ENCODE peak calls at places on chromosomes 13 and 19, in eight cellular contexts. One of them, this sample, is unnamed.

GRCh38 chr19:13017306-13018036 is 22.2 kb downstream of the NFIX start:
- DNase-seq in activated T-helper 1 cell treated with anti-CD3 and anti-CD28 coated beads, Interleukin-2, amount 50 U/mL, for 16 hours: no peak
- DNase-seq in T-helper 9 cell: no peak
- DNase-seq in stimulated activated CD8-positive, alpha-beta memory T cell treated with anti-CD3 and anti-CD28 coated beads, Interleukin-15, amount 100 ng/mL, for 1 hour: no peak
- DNase-seq in stimulated activated CD4-positive, alpha-beta T cell treated with anti-CD3 and anti-CD28 coated beads, Interleukin-4, amount 100 ng/mL, for 24 hours: no peak
- DNase-seq in upper lobe of right lung: no peak
- DNase-seq in WTC11: no peak
- DNase-seq in HT1080: no peak
- DNase-seq in this sample: no peak

GRCh38 chr13:26978081-26978860 is 193.3 kb downstream of the USP12 start:
- DNase-seq in activated T-helper 1 cell treated with anti-CD3 and anti-CD28 coated beads, Interleukin-2, amount 50 U/mL, for 16 hours: no peak
- DNase-seq in T-helper 9 cell: no peak
- DNase-seq in stimulated activated CD8-positive, alpha-beta memory T cell treated with anti-CD3 and anti-CD28 coated beads, Interleukin-15, amount 100 ng/mL, for 1 hour: no peak
- DNase-seq in stimulated activated CD4-positive, alpha-beta T cell treated with anti-CD3 and anti-CD28 coated beads, Interleukin-4, amount 100 ng/mL, for 24 hours: no peak
- DNase-seq in upper lobe of right lung: no peak
- DNase-seq in WTC11: peak; percentile 52
- DNase-seq in HT1080: no peak
- DNase-seq in this sample: peak; percentile 21

GRCh38 chr19:1130801-1131717 is 27.3 kb downstream of the GPX4 start:
- DNase-seq in activated T-helper 1 cell treated with anti-CD3 and anti-CD28 coated beads, Interleukin-2, amount 50 U/mL, for 16 hours: peak; percentile 44
- DNase-seq in T-helper 9 cell: peak; percentile 35
- DNase-seq in stimulated activated CD8-positive, alpha-beta memory T cell treated with anti-CD3 and anti-CD28 coated beads, Interleukin-15, amount 100 ng/mL, for 1 hour: no peak
- DNase-seq in stimulated activated CD4-positive, alpha-beta T cell treated with anti-CD3 and anti-CD28 coated beads, Interleukin-4, amount 100 ng/mL, for 24 hours: peak; percentile 57
- DNase-seq in upper lobe of right lung: no peak
- DNase-seq in WTC11: no peak
- DNase-seq in HT1080: no peak
- DNase-seq in this sample: no peak

GRCh38 chr13:49792550-49793324 is at the start of gene KPNA3:
- DNase-seq in activated T-helper 1 cell treated with anti-CD3 and anti-CD28 coated beads, Interleukin-2, amount 50 U/mL, for 16 hours: peak; percentile 91
- DNase-seq in T-helper 9 cell: peak; percentile 89
- DNase-seq in stimulated activated CD8-positive, alpha-beta memory T cell treated with anti-CD3 and anti-CD28 coated beads, Interleukin-15, amount 100 ng/mL, for 1 hour: peak; percentile 86
- DNase-seq in stimulated activated CD4-positive, alpha-beta T cell treated with anti-CD3 and anti-CD28 coated beads, Interleukin-4, amount 100 ng/mL, for 24 hours: peak; percentile 96
- DNase-seq in upper lobe of right lung: peak; percentile 98
- DNase-seq in WTC11: peak; percentile 95
- DNase-seq in HT1080: peak; percentile 95
- DNase-seq in this sample: peak; percentile 96

GRCh38 chr19:49492573-49493411 is 3.4 kb upstream of the RPS11 start:
- DNase-seq in activated T-helper 1 cell treated with anti-CD3 and anti-CD28 coated beads, Interleukin-2, amount 50 U/mL, for 16 hours: no peak
- DNase-seq in T-helper 9 cell: no peak
- DNase-seq in stimulated activated CD8-positive, alpha-beta memory T cell treated with anti-CD3 and anti-CD28 coated beads, Interleukin-15, amount 100 ng/mL, for 1 hour: no peak
- DNase-seq in stimulated activated CD4-positive, alpha-beta T cell treated with anti-CD3 and anti-CD28 coated beads, Interleukin-4, amount 100 ng/mL, for 24 hours: peak; percentile 46
- DNase-seq in upper lobe of right lung: no peak
- DNase-seq in WTC11: no peak
- DNase-seq in HT1080: peak; percentile 78
- DNase-seq in this sample: no peak

GRCh38 chr19:50249636-50250035 is 46.2 kb downstream of the MYH14 start:
- DNase-seq in activated T-helper 1 cell treated with anti-CD3 and anti-CD28 coated beads, Interleukin-2, amount 50 U/mL, for 16 hours: no peak
- DNase-seq in T-helper 9 cell: no peak
- DNase-seq in stimulated activated CD8-positive, alpha-beta memory T cell treated with anti-CD3 and anti-CD28 coated beads, Interleukin-15, amount 100 ng/mL, for 1 hour: no peak
- DNase-seq in stimulated activated CD4-positive, alpha-beta T cell treated with anti-CD3 and anti-CD28 coated beads, Interleukin-4, amount 100 ng/mL, for 24 hours: no peak
- DNase-seq in upper lobe of right lung: no peak
- DNase-seq in WTC11: no peak
- DNase-seq in HT1080: no peak
- DNase-seq in this sample: no peak

GRCh38 chr19:53853707-53854106 is 14.0 kb upstream of the MYADM start:
- DNase-seq in activated T-helper 1 cell treated with anti-CD3 and anti-CD28 coated beads, Interleukin-2, amount 50 U/mL, for 16 hours: no peak
- DNase-seq in T-helper 9 cell: no peak
- DNase-seq in stimulated activated CD8-positive, alpha-beta memory T cell treated with anti-CD3 and anti-CD28 coated beads, Interleukin-15, amount 100 ng/mL, for 1 hour: no peak
- DNase-seq in stimulated activated CD4-positive, alpha-beta T cell treated with anti-CD3 and anti-CD28 coated beads, Interleukin-4, amount 100 ng/mL, for 24 hours: no peak
- DNase-seq in upper lobe of right lung: no peak
- DNase-seq in WTC11: no peak
- DNase-seq in HT1080: no peak
- DNase-seq in this sample: no peak

GRCh38 chr19:17873661-17874422 is 2.1 kb downstream of the SLC5A5 start:
- DNase-seq in activated T-helper 1 cell treated with anti-CD3 and anti-CD28 coated beads, Interleukin-2, amount 50 U/mL, for 16 hours: peak; percentile 46
- DNase-seq in T-helper 9 cell: peak; percentile 60
- DNase-seq in stimulated activated CD8-positive, alpha-beta memory T cell treated with anti-CD3 and anti-CD28 coated beads, Interleukin-15, amount 100 ng/mL, for 1 hour: peak; percentile 34
- DNase-seq in stimulated activated CD4-positive, alpha-beta T cell treated with anti-CD3 and anti-CD28 coated beads, Interleukin-4, amount 100 ng/mL, for 24 hours: peak; percentile 71
- DNase-seq in upper lobe of right lung: peak; percentile 77
- DNase-seq in WTC11: peak; percentile 88
- DNase-seq in HT1080: no peak
- DNase-seq in this sample: peak; percentile 65

GRCh38 chr13:97306106-97306505 is 84.0 kb downstream of the MBNL2 start:
- DNase-seq in activated T-helper 1 cell treated with anti-CD3 and anti-CD28 coated beads, Interleukin-2, amount 50 U/mL, for 16 hours: no peak
- DNase-seq in T-helper 9 cell: no peak
- DNase-seq in stimulated activated CD8-positive, alpha-beta memory T cell treated with anti-CD3 and anti-CD28 coated beads, Interleukin-15, amount 100 ng/mL, for 1 hour: no peak
- DNase-seq in stimulated activated CD4-positive, alpha-beta T cell treated with anti-CD3 and anti-CD28 coated beads, Interleukin-4, amount 100 ng/mL, for 24 hours: no peak
- DNase-seq in upper lobe of right lung: no peak
- DNase-seq in WTC11: no peak
- DNase-seq in HT1080: no peak
- DNase-seq in this sample: no peak

GRCh38 chr13:27487776-27488175 is 37.4 kb upstream of the MTIF3 start:
- DNase-seq in activated T-helper 1 cell treated with anti-CD3 and anti-CD28 coated beads, Interleukin-2, amount 50 U/mL, for 16 hours: no peak
- DNase-seq in T-helper 9 cell: no peak
- DNase-seq in stimulated activated CD8-positive, alpha-beta memory T cell treated with anti-CD3 and anti-CD28 coated beads, Interleukin-15, amount 100 ng/mL, for 1 hour: no peak
- DNase-seq in stimulated activated CD4-positive, alpha-beta T cell treated with anti-CD3 and anti-CD28 coated beads, Interleukin-4, amount 100 ng/mL, for 24 hours: no peak
- DNase-seq in upper lobe of right lung: no peak
- DNase-seq in WTC11: no peak
- DNase-seq in HT1080: no peak
- DNase-seq in this sample: no peak

GRCh38 chr13:93745884-93746283 is 519.3 kb downstream of the GPC6 start:
- DNase-seq in activated T-helper 1 cell treated with anti-CD3 and anti-CD28 coated beads, Interleukin-2, amount 50 U/mL, for 16 hours: no peak
- DNase-seq in T-helper 9 cell: no peak
- DNase-seq in stimulated activated CD8-positive, alpha-beta memory T cell treated with anti-CD3 and anti-CD28 coated beads, Interleukin-15, amount 100 ng/mL, for 1 hour: no peak
- DNase-seq in stimulated activated CD4-positive, alpha-beta T cell treated with anti-CD3 and anti-CD28 coated beads, Interleukin-4, amount 100 ng/mL, for 24 hours: no peak
- DNase-seq in upper lobe of right lung: no peak
- DNase-seq in WTC11: no peak
- DNase-seq in HT1080: no peak
- DNase-seq in this sample: no peak

GRCh38 chr19:13839193-13839937 is 37.6 kb upstream of the NANOS3 start:
- DNase-seq in activated T-helper 1 cell treated with anti-CD3 and anti-CD28 coated beads, Interleukin-2, amount 50 U/mL, for 16 hours: peak; percentile 78
- DNase-seq in T-helper 9 cell: peak; percentile 77
- DNase-seq in stimulated activated CD8-positive, alpha-beta memory T cell treated with anti-CD3 and anti-CD28 coated beads, Interleukin-15, amount 100 ng/mL, for 1 hour: peak; percentile 71
- DNase-seq in stimulated activated CD4-positive, alpha-beta T cell treated with anti-CD3 and anti-CD28 coated beads, Interleukin-4, amount 100 ng/mL, for 24 hours: peak; percentile 90
- DNase-seq in upper lobe of right lung: peak; percentile 93
- DNase-seq in WTC11: peak; percentile 57
- DNase-seq in HT1080: peak; percentile 90
- DNase-seq in this sample: peak; percentile 90

GRCh38 chr19:41882568-41883462 is at the start of gene ARHGEF1:
- DNase-seq in activated T-helper 1 cell treated with anti-CD3 and anti-CD28 coated beads, Interleukin-2, amount 50 U/mL, for 16 hours: peak; percentile 44
- DNase-seq in T-helper 9 cell: peak; percentile 48
- DNase-seq in stimulated activated CD8-positive, alpha-beta memory T cell treated with anti-CD3 and anti-CD28 coated beads, Interleukin-15, amount 100 ng/mL, for 1 hour: no peak
- DNase-seq in stimulated activated CD4-positive, alpha-beta T cell treated with anti-CD3 and anti-CD28 coated beads, Interleukin-4, amount 100 ng/mL, for 24 hours: peak; percentile 57
- DNase-seq in upper lobe of right lung: peak; percentile 92
- DNase-seq in WTC11: peak; percentile 56
- DNase-seq in HT1080: no peak
- DNase-seq in this sample: no peak

GRCh38 chr19:38647966-38648788 is 728 bp downstream of the ACTN4 start:
- DNase-seq in activated T-helper 1 cell treated with anti-CD3 and anti-CD28 coated beads, Interleukin-2, amount 50 U/mL, for 16 hours: no peak
- DNase-seq in T-helper 9 cell: no peak
- DNase-seq in stimulated activated CD8-positive, alpha-beta memory T cell treated with anti-CD3 and anti-CD28 coated beads, Interleukin-15, amount 100 ng/mL, for 1 hour: no peak
- DNase-seq in stimulated activated CD4-positive, alpha-beta T cell treated with anti-CD3 and anti-CD28 coated beads, Interleukin-4, amount 100 ng/mL, for 24 hours: no peak
- DNase-seq in upper lobe of right lung: no peak
- DNase-seq in WTC11: no peak
- DNase-seq in HT1080: no peak
- DNase-seq in this sample: peak; percentile 54

GRCh38 chr19:50190439-50190891 is 13.0 kb upstream of the MYH14 start:
- DNase-seq in activated T-helper 1 cell treated with anti-CD3 and anti-CD28 coated beads, Interleukin-2, amount 50 U/mL, for 16 hours: no peak
- DNase-seq in T-helper 9 cell: no peak
- DNase-seq in stimulated activated CD8-positive, alpha-beta memory T cell treated with anti-CD3 and anti-CD28 coated beads, Interleukin-15, amount 100 ng/mL, for 1 hour: no peak
- DNase-seq in stimulated activated CD4-positive, alpha-beta T cell treated with anti-CD3 and anti-CD28 coated beads, Interleukin-4, amount 100 ng/mL, for 24 hours: no peak
- DNase-seq in upper lobe of right lung: no peak
- DNase-seq in WTC11: no peak
- DNase-seq in HT1080: no peak
- DNase-seq in this sample: no peak

GRCh38 chr19:50513746-50514345 is at the start of gene ASPDH:
- DNase-seq in activated T-helper 1 cell treated with anti-CD3 and anti-CD28 coated beads, Interleukin-2, amount 50 U/mL, for 16 hours: no peak
- DNase-seq in T-helper 9 cell: no peak
- DNase-seq in stimulated activated CD8-positive, alpha-beta memory T cell treated with anti-CD3 and anti-CD28 coated beads, Interleukin-15, amount 100 ng/mL, for 1 hour: no peak
- DNase-seq in stimulated activated CD4-positive, alpha-beta T cell treated with anti-CD3 and anti-CD28 coated beads, Interleukin-4, amount 100 ng/mL, for 24 hours: no peak
- DNase-seq in upper lobe of right lung: no peak
- DNase-seq in WTC11: no peak
- DNase-seq in HT1080: no peak
- DNase-seq in this sample: no peak

GRCh38 chr19:33157906-33158305 is 26.0 kb downstream of the WDR88 start:
- DNase-seq in activated T-helper 1 cell treated with anti-CD3 and anti-CD28 coated beads, Interleukin-2, amount 50 U/mL, for 16 hours: no peak
- DNase-seq in T-helper 9 cell: no peak
- DNase-seq in stimulated activated CD8-positive, alpha-beta memory T cell treated with anti-CD3 and anti-CD28 coated beads, Interleukin-15, amount 100 ng/mL, for 1 hour: no peak
- DNase-seq in stimulated activated CD4-positive, alpha-beta T cell treated with anti-CD3 and anti-CD28 coated beads, Interleukin-4, amount 100 ng/mL, for 24 hours: no peak
- DNase-seq in upper lobe of right lung: no peak
- DNase-seq in WTC11: no peak
- DNase-seq in HT1080: no peak
- DNase-seq in this sample: no peak